ENCODE peak calls at places on chromosomes 5 and 9, in six cellular contexts. C, L, B, N, U and G are unnamed samples.

GRCh38 chr9:12816656-12817101 is 41.9 kb downstream of the LURAP1L start:
- DNase-seq in C (no peak), L (no peak), B (no peak), N (peak; percentile 75), U (no peak), G (no peak)

GRCh38 chr5:114467141-114467540 is 105.3 kb downstream of the KCNN2 start:
- DNase-seq in C (no peak), L (no peak), B (no peak), N (no peak), U (no peak), G (no peak)

GRCh38 chr5:170576602-170577584 is 73.1 kb downstream of the KCNIP1 start:
- DNase-seq in C (no peak), L (no peak), B (no peak), N (no peak), U (no peak), G (no peak)

GRCh38 chr9:12604154-12604825 is 88.9 kb upstream of the TYRP1 start:
- DNase-seq in C (no peak), L (no peak), B (no peak), N (no peak), U (no peak), G (no peak)

GRCh38 chr9:68574150-68574549 is 33.5 kb upstream of the TMEM252 start:
- DNase-seq in C (no peak), L (no peak), B (no peak), N (no peak), U (no peak), G (no peak)

GRCh38 chr5:68178579-68178978 is 37.0 kb upstream of the PIK3R1 start:
- DNase-seq in C (no peak), L (peak; percentile 3), B (no peak), N (no peak), U (no peak), G (no peak)

GRCh38 chr5:90338712-90339372 is 70.7 kb downstream of the CETN3 start:
- DNase-seq in C (no peak), L (no peak), B (no peak), N (no peak), U (peak; percentile 76), G (no peak)

GRCh38 chr5:32504923-32505596 is 60.5 kb upstream of the ZFR start:
- DNase-seq in C (no peak), L (no peak), B (no peak), N (no peak), U (no peak), G (peak; percentile 44)

GRCh38 chr9:93843396-93843795 is 111.8 kb downstream of the BARX1 start:
- DNase-seq in C (no peak), L (no peak), B (no peak), N (no peak), U (no peak), G (no peak)

GRCh38 chr9:91557352-91557751 is 133.7 kb upstream of the NFIL3 start:
- DNase-seq in C (no peak), L (no peak), B (no peak), N (no peak), U (no peak), G (no peak)

GRCh38 chr5:6568383-6568782 is 64.5 kb downstream of the NSUN2 start:
- DNase-seq in C (no peak), L (no peak), B (no peak), N (no peak), U (no peak), G (no peak)

GRCh38 chr9:4828776-4829175 is 36.0 kb downstream of the RCL1 start:
- DNase-seq in C (no peak), L (no peak), B (no peak), N (peak; percentile 49), U (no peak), G (no peak)

GRCh38 chr5:77398896-77399295 is 93.2 kb downstream of the WDR41 start:
- DNase-seq in C (no peak), L (no peak), B (no peak), N (no peak), U (no peak), G (no peak)

GRCh38 chr9:120965344-120966004 is 38.9 kb upstream of the TRAF1 start:
- DNase-seq in C (no peak), L (no peak), B (peak; percentile 34), N (no peak), U (no peak), G (no peak)

GRCh38 chr5:10354048-10354872 is 765 bp downstream of the MARCHF6 start:
- DNase-seq in C (no peak), L (no peak), B (peak; percentile 43), N (peak; percentile 53), U (no peak), G (peak; percentile 89)

GRCh38 chr5:54311178-54311811 is 922 bp upstream of the ARL15 start:
- DNase-seq in C (no peak), L (no peak), B (no peak), N (no peak), U (no peak), G (no peak)

GRCh38 chr9:115777610-115778009 is 376.0 kb upstream of the PAPPA start:
- DNase-seq in C (no peak), L (no peak), B (no peak), N (no peak), U (no peak), G (no peak)

GRCh38 chr9:113556877-113557593 is 93.5 kb downstream of the RGS3 start:
- DNase-seq in C (no peak), L (no peak), B (no peak), N (no peak), U (no peak), G (no peak)

GRCh38 chr9:95197692-95198271 is 119.7 kb downstream of the FANCC start:
- DNase-seq in C (no peak), L (no peak), B (no peak), N (no peak), U (no peak), G (no peak)

GRCh38 chr5:106454651-106455415 is 1215.9 kb downstream of the EFNA5 start:
- DNase-seq in C (peak; percentile 29), L (peak; percentile 59), B (peak; percentile 39), N (peak; percentile 5), U (no peak), G (no peak)

GRCh38 chr5:171790408-171790807 is 4.8 kb downstream of the SMIM23 start:
- DNase-seq in C (no peak), L (no peak), B (no peak), N (no peak), U (no peak), G (no peak)

GRCh38 chr5:79109527-79110492 is 1.8 kb upstream of the BHMT start:
- DNase-seq in C (no peak), L (peak; percentile 29), B (peak; percentile 64), N (peak; percentile 28), U (no peak), G (peak; percentile 44)

GRCh38 chr5:54148858-54149257 is 161.5 kb downstream of the ARL15 start:
- DNase-seq in C (no peak), L (no peak), B (no peak), N (no peak), U (no peak), G (no peak)

GRCh38 chr5:146284016-146284415 is 54.6 kb upstream of the POU4F3 start:
- DNase-seq in C (no peak), L (no peak), B (no peak), N (no peak), U (no peak), G (no peak)

GRCh38 chr5:143403357-143403606 is 204 bp downstream of the NR3C1 start:
- DNase-seq in C (no peak), L (no peak), B (no peak), N (no peak), U (no peak), G (no peak)

GRCh38 chr5:165495829-165496380 is 1990.5 kb downstream of the MAT2B start:
- DNase-seq in C (no peak), L (no peak), B (no peak), N (no peak), U (no peak), G (no peak)

GRCh38 chr9:125908138-125908537 is 161.0 kb downstream of the PBX3 start:
- DNase-seq in C (no peak), L (no peak), B (no peak), N (no peak), U (no peak), G (no peak)

DNA sequence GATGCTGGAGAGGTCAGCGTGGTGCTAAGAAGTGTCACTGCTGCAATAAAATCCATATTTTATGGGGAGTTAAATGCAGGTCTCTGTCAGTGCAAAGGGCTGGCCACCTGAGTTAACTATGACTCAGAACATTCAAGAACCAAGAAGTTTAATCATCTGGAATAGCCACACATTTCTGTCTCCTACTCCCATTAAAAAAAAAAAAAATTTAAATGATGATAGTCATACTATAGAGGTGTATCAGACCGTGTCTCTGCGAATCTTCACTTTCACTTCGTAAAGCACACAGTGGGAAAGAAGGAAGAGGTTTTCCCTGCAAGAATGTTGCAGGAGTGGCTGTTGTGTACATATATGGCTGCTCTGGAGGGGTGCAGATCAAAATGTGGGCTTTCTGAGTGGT is 1.4 kb downstream of the CDH6 start:
- DNase-seq in C (no peak), L (no peak), B (no peak), N (no peak), U (no peak), G (no peak)
- TF ChIP-seq ATF3 in C (no peak), L (no peak), B (no peak), N (no peak), U (no peak), G (no peak)

GRCh38 chr5:127311349-127311748 is 20.8 kb downstream of the MEGF10 start:
- DNase-seq in C (no peak), L (no peak), B (no peak), N (no peak), U (no peak), G (no peak)

GRCh38 chr5:127316013-127316412 is 25.4 kb downstream of the MEGF10 start:
- DNase-seq in C (no peak), L (no peak), B (no peak), N (no peak), U (no peak), G (no peak)

GRCh38 chr5:127313379-127313778 is 22.8 kb downstream of the MEGF10 start:
- DNase-seq in C (no peak), L (no peak), B (no peak), N (no peak), U (no peak), G (no peak)

GRCh38 chr5:127313847-127314473 is 23.4 kb downstream of the MEGF10 start:
- DNase-seq in C (no peak), L (peak; percentile 33), B (peak; percentile 77), N (peak; percentile 16), U (no peak), G (peak; percentile 71)

GRCh38 chr5:127312131-127312530 is 21.5 kb downstream of the MEGF10 start:
- DNase-seq in C (no peak), L (no peak), B (no peak), N (no peak), U (no peak), G (no peak)
- TF ChIP-seq ATF3 in C (no peak), L (no peak), B (no peak), N (no peak), U (no peak), G (no peak)

GRCh38 chr9:86563350-86563749 is 209.1 kb upstream of the TUT7 start:
- DNase-seq in C (no peak), L (no peak), B (no peak), N (no peak), U (no peak), G (no peak)
- TF ChIP-seq ATF3 in C (no peak), L (no peak), B (no peak), N (no peak), U (no peak), G (no peak)

DNA sequence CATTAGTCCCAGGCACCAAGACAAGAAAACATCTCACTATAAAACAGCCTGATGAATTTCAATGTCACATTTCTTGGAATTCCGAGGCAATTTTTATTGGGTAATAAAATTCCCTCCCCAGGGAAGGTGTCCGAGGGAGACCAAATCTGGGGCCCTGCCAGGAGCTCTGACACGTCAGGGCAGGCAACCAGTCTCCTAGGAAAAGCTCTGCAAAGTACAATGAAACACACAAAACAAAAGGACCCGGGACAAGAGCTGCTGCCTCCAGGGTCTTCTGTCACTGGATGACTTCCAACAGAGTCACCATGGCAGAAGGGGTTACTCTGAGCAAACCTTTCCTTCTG is 50.8 kb downstream of the SAXO1 start:
- DNase-seq in C (no peak), L (no peak), B (no peak), N (no peak), U (no peak), G (no peak)
- TF ChIP-seq ATF3 in C (no peak), L (no peak), B (no peak), N (no peak), U (no peak), G (no peak)